ENCODE peak calls at places on chromosomes 7 and 10, in four cellular contexts. One of them, this sample, is unnamed. For H3K4me1, the result is how much of the 10 kb centered on the place peaks cover.

GRCh38 chr7:33671521-33672262 is 233.6 kb upstream of the BMPER start:
- DNase-seq in psoas muscle: no peak
- DNase-seq in GM23338: no peak
- DNase-seq in Peyer's patch: no peak
- DNase-seq in this sample: no peak

GRCh38 chr10:93821051-93821772 is 63.5 kb downstream of the LGI1 start:
- DNase-seq in psoas muscle: no peak
- DNase-seq in Peyer's patch: no peak
- DNase-seq in GM23338: peak
- DNase-seq in this sample: no peak

GRCh38 chr7:47484923-47485639 is 96.8 kb downstream of the TNS3 start:
- DNase-seq in GM23338: no peak
- DNase-seq in psoas muscle: no peak
- DNase-seq in Peyer's patch: no peak
- DNase-seq in this sample: no peak

GRCh38 chr7:84025332-84025927 is 169.2 kb downstream of the SEMA3A start:
- DNase-seq in GM23338: peak
- DNase-seq in psoas muscle: no peak
- DNase-seq in Peyer's patch: no peak
- DNase-seq in this sample: no peak

GRCh38 chr10:43930243-43930642 is 281.6 kb upstream of the ZNF32 start:
- DNase-seq in Peyer's patch: no peak
- DNase-seq in GM23338: no peak
- DNase-seq in psoas muscle: no peak
- DNase-seq in this sample: peak

GRCh38 chr7:66333443-66333842 is 128.3 kb downstream of the TPST1 start:
- DNase-seq in psoas muscle: no peak
- DNase-seq in GM23338: no peak
- DNase-seq in Peyer's patch: no peak
- DNase-seq in this sample: no peak

GRCh38 chr10:132551093-132551807 is 13.7 kb downstream of the INPP5A start:
- DNase-seq in GM23338: no peak
- DNase-seq in psoas muscle: no peak
- DNase-seq in Peyer's patch: peak
- DNase-seq in this sample: peak

GRCh38 chr7:2757904-2758672 is 70.1 kb downstream of the AMZ1 start:
- DNase-seq in psoas muscle: peak
- DNase-seq in GM23338: no peak
- DNase-seq in Peyer's patch: peak
- DNase-seq in this sample: peak

GRCh38 chr10:131426530-131426898 is 115.0 kb upstream of the TCERG1L start:
- DNase-seq in GM23338: peak
- DNase-seq in Peyer's patch: no peak
- DNase-seq in psoas muscle: no peak
- DNase-seq in this sample: no peak

GRCh38 chr7:80287400-80288174 is 153.0 kb downstream of the GNAI1 start:
- DNase-seq in Peyer's patch: no peak
- DNase-seq in psoas muscle: no peak
- DNase-seq in GM23338: no peak
- DNase-seq in this sample: no peak

GRCh38 chr10:13139671-13140070 is 21.7 kb upstream of the MCM10 start:
- DNase-seq in GM23338: no peak
- DNase-seq in Peyer's patch: no peak
- DNase-seq in psoas muscle: no peak
- DNase-seq in this sample: no peak

GRCh38 chr7:28260969-28261368 is 80.4 kb upstream of the JAZF1 start:
- DNase-seq in GM23338: no peak
- DNase-seq in Peyer's patch: no peak
- DNase-seq in psoas muscle: no peak
- DNase-seq in this sample: no peak

GRCh38 chr7:114922151-114922651 is 307 bp downstream of the MDFIC start:
- DNase-seq in GM23338: peak
- DNase-seq in psoas muscle: peak
- DNase-seq in Peyer's patch: peak
- DNase-seq in this sample: peak

GRCh38 chr10:35231646-35232045 is 104.7 kb upstream of the CCNY start:
- DNase-seq in Peyer's patch: no peak
- DNase-seq in GM23338: no peak
- DNase-seq in psoas muscle: no peak
- DNase-seq in this sample: no peak

GRCh38 chr10:72084094-72084459 is 4.3 kb downstream of the SPOCK2 start:
- DNase-seq in psoas muscle: no peak
- DNase-seq in GM23338: no peak
- DNase-seq in Peyer's patch: peak
- DNase-seq in this sample: no peak

GRCh38 chr7:116598278-116598677 is 73.4 kb downstream of the CAV1 start:
- DNase-seq in Peyer's patch: no peak
- DNase-seq in psoas muscle: no peak
- DNase-seq in GM23338: no peak
- DNase-seq in this sample: no peak

GRCh38 chr7:46220066-46220630 is 299.1 kb upstream of the IGFBP3 start:
- DNase-seq in Peyer's patch: peak
- DNase-seq in GM23338: no peak
- DNase-seq in psoas muscle: no peak
- DNase-seq in this sample: no peak

GRCh38 chr7:131104611-131105293 is 222.9 kb upstream of the MKLN1 start:
- DNase-seq in psoas muscle: no peak
- DNase-seq in GM23338: no peak
- DNase-seq in Peyer's patch: no peak
- DNase-seq in this sample: no peak

GRCh38 chr7:92768501-92769360 is 67.6 kb downstream of the CDK6 start:
- DNase-seq in GM23338: peak
- DNase-seq in Peyer's patch: no peak
- DNase-seq in psoas muscle: no peak
- DNase-seq in this sample: no peak

GRCh38 chr7:99248391-99249067 is 24.1 kb upstream of the MYH16 start:
- DNase-seq in GM23338: no peak
- DNase-seq in psoas muscle: no peak
- DNase-seq in Peyer's patch: no peak
- DNase-seq in this sample: no peak

GRCh38 chr7:24572421-24573007 is 738 bp upstream of the PALS2 start:
- DNase-seq in Peyer's patch: peak
- DNase-seq in psoas muscle: peak
- DNase-seq in GM23338: peak
- DNase-seq in this sample: peak

GRCh38 chr10:99730026-99730425 is 1.9 kb downstream of the COX15 start:
- DNase-seq in GM23338: no peak
- DNase-seq in Peyer's patch: no peak
- DNase-seq in psoas muscle: no peak
- DNase-seq in this sample: no peak

GRCh38 chr7:138538518-138538917 is 78.5 kb downstream of the TRIM24 start:
- DNase-seq in GM23338: no peak
- DNase-seq in Peyer's patch: no peak
- DNase-seq in psoas muscle: no peak
- DNase-seq in this sample: no peak

GRCh38 chr10:102120987-102121738 is 995 bp upstream of the LDB1 start:
- DNase-seq in Peyer's patch: peak
- DNase-seq in psoas muscle: peak
- DNase-seq in GM23338: peak
- DNase-seq in this sample: peak

GRCh38 chr10:76150886-76151288 is 719.5 kb downstream of the LRMDA start:
- DNase-seq in Peyer's patch: no peak
- DNase-seq in GM23338: no peak
- DNase-seq in psoas muscle: no peak
- DNase-seq in this sample: no peak

GRCh38 chr10:26365681-26366327 is 72.3 kb upstream of the APBB1IP start:
- DNase-seq in GM23338: no peak
- DNase-seq in psoas muscle: no peak
- DNase-seq in Peyer's patch: no peak
- DNase-seq in this sample: no peak

DNA sequence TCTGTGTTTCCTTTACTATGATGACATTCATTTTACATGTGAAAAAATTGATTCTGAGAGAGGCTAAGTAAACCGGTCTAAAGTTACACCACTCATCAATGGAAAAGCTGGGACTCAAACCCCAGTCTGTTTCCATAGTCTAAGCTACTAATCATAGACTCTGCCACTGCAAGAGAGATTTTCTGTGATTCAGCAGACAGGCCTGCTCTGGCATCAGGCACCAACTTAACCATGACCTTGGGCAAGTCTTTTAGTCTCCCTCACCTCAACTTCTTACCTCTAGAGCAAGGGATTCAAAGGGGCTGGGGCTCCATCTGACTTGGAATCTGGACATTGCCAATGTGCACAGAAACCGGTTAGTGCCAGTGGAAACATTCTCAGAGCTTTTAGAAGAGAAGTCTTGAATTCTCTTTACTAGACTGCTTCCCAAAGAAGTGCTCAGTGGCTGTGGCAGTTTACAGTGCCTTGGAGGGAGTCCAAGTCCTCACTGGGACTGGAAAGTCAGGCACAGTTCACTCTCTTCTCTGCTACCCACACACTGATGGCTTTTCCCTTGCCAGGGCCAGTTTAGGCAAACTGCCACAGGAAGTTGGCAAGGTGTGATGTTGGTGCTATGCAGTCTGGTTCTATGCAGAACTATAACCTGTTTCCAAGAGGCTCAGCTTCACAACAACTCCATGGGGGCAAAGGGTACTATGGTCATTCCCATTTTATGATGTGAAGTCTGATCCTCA is 4.5 kb upstream of the BLNK start:
- DNase-seq in psoas muscle: no peak
- DNase-seq in GM23338: no peak
- DNase-seq in Peyer's patch: peak
- DNase-seq in this sample: no peak
- H3K4me1 ChIP-seq in psoas muscle: under half
- H3K4me1 ChIP-seq in GM23338: under half
- H3K4me1 ChIP-seq in Peyer's patch: under half
- H3K4me1 ChIP-seq in this sample: under half

GRCh38 chr7:73519867-73520672 is 2.0 kb downstream of the BAZ1B start:
- DNase-seq in GM23338: no peak
- DNase-seq in psoas muscle: no peak
- DNase-seq in Peyer's patch: no peak
- DNase-seq in this sample: no peak

GRCh38 chr7:73517241-73517995 is 4.7 kb downstream of the BAZ1B start:
- DNase-seq in GM23338: no peak
- DNase-seq in psoas muscle: no peak
- DNase-seq in Peyer's patch: peak
- DNase-seq in this sample: no peak

GRCh38 chr7:73521636-73522080 is 435 bp downstream of the BAZ1B start:
- DNase-seq in GM23338: peak
- DNase-seq in Peyer's patch: no peak
- DNase-seq in psoas muscle: peak
- DNase-seq in this sample: peak

GRCh38 chr7:73520673-73521635 is 1.1 kb downstream of the BAZ1B start:
- DNase-seq in Peyer's patch: no peak
- DNase-seq in psoas muscle: no peak
- DNase-seq in GM23338: peak
- DNase-seq in this sample: no peak

GRCh38 chr7:73518470-73518869 is 3.6 kb downstream of the BAZ1B start:
- DNase-seq in psoas muscle: no peak
- DNase-seq in GM23338: no peak
- DNase-seq in Peyer's patch: peak
- DNase-seq in this sample: peak
- H3K4me3 ChIP-seq in psoas muscle: no peak
- H3K4me3 ChIP-seq in GM23338: peak
- H3K4me3 ChIP-seq in Peyer's patch: no peak
- H3K4me3 ChIP-seq in this sample: peak

DNA sequence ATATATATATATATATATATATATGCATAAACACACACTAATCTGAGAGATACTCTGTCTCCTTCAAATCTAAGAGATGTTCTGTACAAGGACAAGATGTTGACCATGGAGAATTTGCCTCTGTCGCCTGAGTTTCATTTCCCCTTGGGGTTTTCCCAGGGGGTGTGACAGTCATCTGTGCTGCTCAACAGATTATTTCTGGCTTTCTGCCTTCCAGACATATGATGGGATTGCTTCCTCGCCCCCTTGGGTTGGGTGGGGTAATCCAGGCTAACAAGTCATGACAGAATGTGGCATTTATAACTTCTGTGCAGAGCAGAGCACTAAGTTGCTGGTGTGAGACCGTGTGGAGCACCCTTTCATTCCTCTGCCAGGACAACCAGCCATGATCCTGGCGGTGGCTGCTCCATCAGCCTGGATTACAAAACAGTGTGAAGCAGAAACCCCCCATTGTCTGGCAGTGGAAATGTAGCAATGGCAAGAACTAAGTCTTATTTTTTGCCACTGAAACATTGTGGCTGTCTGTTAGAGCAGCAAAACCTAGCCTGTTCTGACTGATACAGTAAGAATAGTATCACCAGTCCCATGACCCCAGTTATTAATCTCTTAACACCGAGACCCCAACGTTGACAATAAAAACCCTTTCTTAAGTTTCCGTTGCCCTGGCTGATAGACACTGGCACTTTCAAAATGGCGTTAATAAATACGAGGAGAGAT is 13.7 kb upstream of the USP6NL start:
- DNase-seq in psoas muscle: no peak
- DNase-seq in GM23338: no peak
- DNase-seq in Peyer's patch: peak
- DNase-seq in this sample: no peak
- H3K27ac ChIP-seq in psoas muscle: no peak
- H3K27ac ChIP-seq in GM23338: no peak
- H3K27ac ChIP-seq in Peyer's patch: no peak
- H3K27ac ChIP-seq in this sample: no peak

GRCh38 chr10:97334370-97335175 is at the start of gene FRAT2:
- DNase-seq in Peyer's patch: peak
- DNase-seq in psoas muscle: peak
- DNase-seq in GM23338: peak
- DNase-seq in this sample: peak

GRCh38 chr10:97331304-97331703 is 3.2 kb downstream of the FRAT2 start:
- DNase-seq in Peyer's patch: no peak
- DNase-seq in psoas muscle: no peak
- DNase-seq in GM23338: peak
- DNase-seq in this sample: no peak

GRCh38 chr10:97333601-97334369 is 744 bp downstream of the FRAT2 start:
- DNase-seq in psoas muscle: peak
- DNase-seq in GM23338: peak
- DNase-seq in Peyer's patch: peak
- DNase-seq in this sample: peak

GRCh38 chr10:97333351-97333600 is 1.3 kb downstream of the FRAT2 start:
- DNase-seq in psoas muscle: no peak
- DNase-seq in Peyer's patch: no peak
- DNase-seq in GM23338: peak
- DNase-seq in this sample: no peak

DNA sequence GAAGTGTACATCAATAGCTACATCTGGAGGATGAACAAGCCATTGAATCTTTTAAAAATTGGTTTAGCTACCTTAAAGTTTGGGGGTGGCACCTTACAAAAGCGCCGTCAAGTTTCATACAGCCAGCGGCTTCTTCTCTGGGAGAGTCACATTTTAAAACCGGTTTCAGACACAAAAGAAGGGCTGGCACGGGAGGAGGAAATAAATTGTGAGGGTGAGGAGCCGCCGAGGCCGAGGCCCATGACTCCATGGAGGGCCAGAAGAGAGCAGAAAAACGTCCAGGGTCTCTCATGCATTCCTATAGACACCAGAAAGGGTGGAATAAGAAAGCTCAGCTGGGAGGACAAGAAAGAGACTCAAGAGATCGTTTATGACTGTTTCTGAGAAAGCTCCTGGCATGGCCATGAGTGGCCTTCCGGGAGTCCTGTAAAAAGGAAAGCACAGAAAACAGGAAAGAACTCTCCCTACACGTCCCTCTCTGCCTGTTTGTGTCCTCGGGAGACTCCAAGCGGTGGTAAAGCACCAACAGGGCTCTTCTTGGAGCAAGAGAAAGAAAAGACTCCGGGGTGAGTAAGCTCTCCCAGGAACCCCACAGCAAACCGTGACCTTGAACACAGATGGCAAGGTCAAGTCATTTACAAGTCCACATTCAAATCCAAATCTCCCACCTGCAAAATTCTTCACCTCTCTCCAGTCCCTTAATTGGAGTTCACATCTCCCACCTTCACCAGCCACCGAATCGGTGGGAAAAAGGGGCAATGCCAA is 1.8 kb downstream of the FRAT2 start:
- DNase-seq in GM23338: peak
- DNase-seq in psoas muscle: peak
- DNase-seq in Peyer's patch: peak
- DNase-seq in this sample: no peak
- H3K4me1 ChIP-seq in GM23338: under half
- H3K4me1 ChIP-seq in psoas muscle: under half
- H3K4me1 ChIP-seq in Peyer's patch: under half
- H3K4me1 ChIP-seq in this sample: half or more